ENCODE peak calls at places on chromosomes 2 and 18, in nine cellular contexts. D is GM19239, W is omental fat pad, R is activated T-cell treated with anti-CD3 and anti-CD28 coated beads for 4 hours, G is fibroblast of mammary gland, V is NCI-H774, L is astrocyte of the spinal cord, E is NCI-H2081, B is gastrocnemius medialis. M is an unnamed sample.

GRCh38 chr2:8761529-8762164 is 75.8 kb downstream of the KIDINS220 start:
- DNase-seq in D (no peak), W (no peak), R (no peak), G (peak), V (peak), L (peak), E (peak), B (no peak), M (no peak)

GRCh38 chr2:25938345-25938744 is 44.0 kb downstream of the KIF3C start:
- DNase-seq in D (no peak), W (no peak), R (no peak), G (no peak), V (no peak), L (no peak), E (no peak), B (peak), M (no peak)

GRCh38 chr2:75602724-75603342 is 42.1 kb upstream of the EVA1A start:
- DNase-seq in D (no peak), W (no peak), R (no peak), G (peak), V (no peak), L (peak), E (no peak), B (no peak), M (no peak)

GRCh38 chr2:62455957-62456692 is 49.9 kb downstream of the TMEM17 start:
- DNase-seq in D (no peak), W (no peak), R (no peak), G (no peak), V (no peak), L (no peak), E (no peak), B (no peak), M (no peak)

GRCh38 chr2:162677476-162677875 is 161.1 kb downstream of the KCNH7 start:
- DNase-seq in D (no peak), W (no peak), R (no peak), G (peak), V (no peak), L (peak), E (no peak), B (no peak), M (no peak)

GRCh38 chr2:80634590-80634989 is 330.0 kb upstream of the LRRTM1 start:
- DNase-seq in D (no peak), W (no peak), R (no peak), G (no peak), V (no peak), L (no peak), E (no peak), B (no peak), M (no peak)

GRCh38 chr2:88600038-88600465 is 27.2 kb downstream of the EIF2AK3 start:
- DNase-seq in D (peak), W (no peak), R (peak), G (peak), V (peak), L (peak), E (peak), B (peak), M (peak)

GRCh38 chr2:19352946-19353720 is 5.3 kb downstream of the OSR1 start:
- DNase-seq in D (no peak), W (no peak), R (no peak), G (no peak), V (no peak), L (no peak), E (no peak), B (no peak), M (no peak)

GRCh38 chr18:42614619-42615293 is 500.7 kb downstream of the RIT2 start:
- DNase-seq in D (no peak), W (no peak), R (no peak), G (peak), V (peak), L (no peak), E (peak), B (peak), M (no peak)

GRCh38 chr2:6073260-6074141 is 381.3 kb downstream of the SOX11 start:
- DNase-seq in D (no peak), W (no peak), R (no peak), G (no peak), V (no peak), L (peak), E (no peak), B (no peak), M (no peak)

GRCh38 chr2:88826399-88826798 is 134.9 kb downstream of the RPIA start:
- DNase-seq in D (no peak), W (no peak), R (no peak), G (peak), V (no peak), L (no peak), E (no peak), B (no peak), M (no peak)

GRCh38 chr2:172208881-172209325 is 106.2 kb upstream of the DLX2 start:
- DNase-seq in D (no peak), W (no peak), R (no peak), G (peak), V (no peak), L (peak), E (no peak), B (no peak), M (no peak)

GRCh38 chr2:11042841-11043240 is 112.4 kb upstream of the SLC66A3 start:
- DNase-seq in D (no peak), W (no peak), R (no peak), G (no peak), V (no peak), L (no peak), E (no peak), B (no peak), M (no peak)

GRCh38 chr2:202494856-202495604 is 118.9 kb downstream of the BMPR2 start:
- DNase-seq in D (no peak), W (no peak), R (no peak), G (no peak), V (no peak), L (no peak), E (no peak), B (no peak), M (no peak)

GRCh38 chr2:175726213-175726612 is 275.9 kb downstream of the LNPK start:
- DNase-seq in D (no peak), W (no peak), R (no peak), G (peak), V (no peak), L (peak), E (no peak), B (no peak), M (no peak)

GRCh38 chr2:158006961-158007664 is 94.6 kb upstream of the UPP2 start:
- DNase-seq in D (no peak), W (no peak), R (no peak), G (no peak), V (no peak), L (no peak), E (no peak), B (no peak), M (no peak)

GRCh38 chr2:214107731-214108130 is 303.1 kb upstream of the VWC2L start:
- DNase-seq in D (no peak), W (no peak), R (no peak), G (no peak), V (no peak), L (no peak), E (no peak), B (no peak), M (no peak)

GRCh38 chr18:57915241-57915640 is 112.1 kb upstream of the ATP8B1 start:
- DNase-seq in D (no peak), W (no peak), R (no peak), G (no peak), V (peak), L (peak), E (peak), B (no peak), M (no peak)